ENCODE peak calls at places on chromosome 2, in nine cellular contexts. E is mucosa of descending colon, I is esophagus squamous epithelium, N is upper lobe of right lung, Y is Caco-2, F is A549, U is stomach, M is AG04450, C is A673. A is an unnamed sample.

GRCh38 chr2:218829868-218830451 is 1.6 kb downstream of the PRKAG3 start:
- DNase-seq in U (no peak), M (no peak), I (no peak), C (no peak), E (no peak), F (no peak), Y (no peak), N (no peak), A (no peak)

GRCh38 chr2:12106440-12107080 is 360.1 kb downstream of the LPIN1 start:
- DNase-seq in F (peak), N (no peak), I (no peak), M (peak), Y (no peak), U (peak), C (peak), E (peak), A (no peak)

GRCh38 chr2:201358684-201359083 is 1.5 kb upstream of the FLACC1 start:
- DNase-seq in I (no peak), M (peak), U (no peak), Y (no peak), C (no peak), N (no peak), F (peak), E (no peak), A (no peak)

GRCh38 chr2:113248997-113249770 is 29.5 kb downstream of the PAX8 start:
- DNase-seq in M (peak), N (peak), C (peak), Y (peak), F (peak), I (no peak), U (peak), E (peak), A (no peak)

GRCh38 chr2:174602741-174603140 is 5.1 kb upstream of the WIPF1 start:
- DNase-seq in U (no peak), I (no peak), N (no peak), E (no peak), M (no peak), F (no peak), Y (no peak), C (no peak), A (no peak)

GRCh38 chr2:64101141-64101591 is 43.1 kb downstream of the PELI1 start:
- DNase-seq in E (no peak), C (no peak), U (no peak), F (no peak), N (no peak), Y (no peak), M (no peak), I (no peak), A (no peak)

GRCh38 chr2:224163573-224164307 is 124.7 kb upstream of the SERPINE2 start:
- DNase-seq in U (no peak), Y (no peak), C (no peak), F (peak), I (no peak), M (peak), N (no peak), E (no peak), A (no peak)

GRCh38 chr2:163407296-163407695 is 328.5 kb downstream of the FIGN start:
- DNase-seq in U (no peak), E (no peak), I (no peak), N (no peak), F (no peak), M (peak), Y (no peak), C (no peak), A (peak)

GRCh38 chr2:111912547-111912946 is 14.1 kb downstream of the MERTK start:
- DNase-seq in E (no peak), I (no peak), N (no peak), Y (peak), F (no peak), C (no peak), M (no peak), U (no peak), A (no peak)

GRCh38 chr2:238286551-238286950 is 1.9 kb downstream of the PER2 start:
- DNase-seq in E (peak), I (no peak), Y (no peak), C (no peak), U (peak), N (peak), M (peak), F (peak), A (peak)

GRCh38 chr2:233060500-233061006 is 411 bp downstream of the INPP5D start:
- DNase-seq in F (no peak), I (no peak), M (no peak), C (no peak), Y (no peak), E (no peak), N (peak), U (peak), A (no peak)

GRCh38 chr2:136395590-136395989 is 277.6 kb upstream of the CXCR4 start:
- DNase-seq in C (no peak), N (no peak), M (no peak), E (no peak), F (no peak), I (no peak), Y (no peak), U (no peak), A (no peak)

GRCh38 chr2:157785200-157785599 is 90.9 kb downstream of the ACVR1 start:
- DNase-seq in M (no peak), E (no peak), I (no peak), C (peak), U (no peak), F (peak), Y (no peak), N (no peak), A (no peak)

GRCh38 chr2:240932001-240932723 is 26.0 kb downstream of the CROCC2 start:
- DNase-seq in Y (no peak), U (peak), M (no peak), E (no peak), N (peak), C (no peak), F (no peak), I (no peak), A (no peak)

GRCh38 chr2:238883315-238884004 is 35.6 kb downstream of the TWIST2 start:
- DNase-seq in F (no peak), M (no peak), I (no peak), E (no peak), U (no peak), C (no peak), N (no peak), Y (no peak), A (no peak)

GRCh38 chr2:107437265-107437664 is 389.4 kb upstream of the RGPD4 start:
- DNase-seq in I (no peak), Y (no peak), M (no peak), U (no peak), C (no peak), N (no peak), F (no peak), E (no peak), A (no peak)

GRCh38 chr2:48452108-48452507 is 77.8 kb upstream of the STON1 start:
- DNase-seq in M (no peak), N (no peak), C (peak), I (no peak), F (no peak), Y (peak), U (no peak), E (no peak), A (no peak)

GRCh38 chr2:165877565-165878550 is 75.7 kb downstream of the TTC21B start:
- DNase-seq in E (no peak), Y (no peak), I (no peak), F (no peak), U (no peak), M (no peak), C (no peak), N (no peak), A (no peak)

GRCh38 chr2:174901075-174901474 is 104.1 kb downstream of the CHN1 start:
- DNase-seq in I (no peak), M (no peak), N (no peak), C (no peak), F (no peak), Y (peak), U (no peak), E (no peak), A (no peak)

GRCh38 chr2:7825591-7826312 is 856.1 kb upstream of the ID2 start:
- DNase-seq in C (no peak), Y (peak), I (no peak), E (no peak), U (no peak), N (no peak), F (peak), M (no peak), A (no peak)

GRCh38 chr2:11535899-11536344 is 2.1 kb downstream of the GREB1 start:
- DNase-seq in N (no peak), U (no peak), M (no peak), Y (no peak), C (no peak), I (no peak), F (no peak), E (no peak), A (no peak)

GRCh38 chr2:217775920-217776503 is 226.8 kb downstream of the TNS1 start:
- DNase-seq in M (no peak), I (no peak), U (no peak), Y (no peak), F (no peak), N (no peak), E (no peak), C (no peak), A (no peak)

GRCh38 chr2:120762341-120763061 is 26.8 kb downstream of the GLI2 start:
- DNase-seq in F (no peak), I (no peak), Y (no peak), C (no peak), U (no peak), M (no peak), E (peak), N (peak), A (no peak)

GRCh38 chr2:232668805-232669444 is 28.2 kb upstream of the GIGYF2 start:
- DNase-seq in E (no peak), Y (peak), M (no peak), N (no peak), I (no peak), C (peak), U (peak), F (peak), A (no peak)

GRCh38 chr2:67797801-67798535 is 264.8 kb downstream of the C1D start:
- DNase-seq in I (no peak), E (no peak), N (no peak), Y (no peak), U (no peak), M (peak), C (peak), F (no peak), A (peak)

GRCh38 chr2:10385933-10386773 is 62.0 kb downstream of the ODC1 start:
- DNase-seq in I (no peak), N (no peak), Y (no peak), U (no peak), F (peak), C (peak), M (peak), E (no peak), A (no peak)

GRCh38 chr2:230868151-230868946 is 3.6 kb downstream of the ITM2C start:
- DNase-seq in F (no peak), E (peak), U (peak), M (no peak), N (no peak), C (peak), Y (no peak), I (no peak), A (no peak)

GRCh38 chr2:230865324-230865765 is 603 bp downstream of the ITM2C start:
- DNase-seq in U (no peak), M (no peak), Y (no peak), C (peak), E (peak), N (no peak), I (no peak), F (no peak), A (no peak)

GRCh38 chr2:230864605-230865323 is at the start of gene ITM2C:
- DNase-seq in Y (peak), F (peak), C (peak), I (no peak), E (peak), M (peak), N (peak), U (peak), A (no peak)

GRCh38 chr2:230865766-230866703 is 1.3 kb downstream of the ITM2C start:
- DNase-seq in M (no peak), E (peak), N (no peak), U (peak), Y (no peak), C (peak), F (no peak), I (no peak), A (no peak)

GRCh38 chr2:230866704-230867561 is 2.2 kb downstream of the ITM2C start:
- DNase-seq in M (no peak), E (peak), Y (no peak), C (peak), N (no peak), I (no peak), U (peak), F (no peak), A (no peak)
- TF ChIP-seq CTCF in M (no peak), E (no peak), Y (no peak), C (peak), N (no peak), I (no peak), U (no peak), F (no peak), A (no peak)

GRCh38 chr2:57453929-57454328 is 592.7 kb upstream of the VRK2 start:
- DNase-seq in U (no peak), M (no peak), C (peak), Y (no peak), N (no peak), F (no peak), E (no peak), I (no peak), A (no peak)
- TF ChIP-seq CTCF in U (no peak), M (no peak), C (peak), Y (no peak), N (no peak), F (no peak), E (no peak), I (no peak), A (no peak)

GRCh38 chr2:118539290-118539689 is 308.2 kb downstream of the EN1 start:
- DNase-seq in M (no peak), I (no peak), C (peak), F (peak), Y (peak), E (no peak), U (no peak), N (no peak), A (peak)
- TF ChIP-seq CTCF in M (peak), I (peak), C (peak), F (no peak), Y (peak), E (no peak), U (no peak), N (peak), A (peak)

GRCh38 chr2:168439536-168439935 is 16.5 kb upstream of the CERS6 start:
- DNase-seq in E (no peak), N (no peak), Y (no peak), I (no peak), C (no peak), M (no peak), F (no peak), U (no peak), A (no peak)

GRCh38 chr2:168448980-168449379 is 7.1 kb upstream of the CERS6 start:
- DNase-seq in F (no peak), U (no peak), M (no peak), I (no peak), C (no peak), N (no peak), Y (no peak), E (no peak), A (no peak)

GRCh38 chr2:168445960-168446359 is 10.1 kb upstream of the CERS6 start:
- DNase-seq in M (no peak), N (no peak), U (no peak), C (no peak), F (no peak), E (no peak), Y (no peak), I (no peak), A (no peak)

GRCh38 chr2:168441214-168441872 is 14.7 kb upstream of the CERS6 start:
- DNase-seq in C (no peak), M (no peak), U (no peak), F (no peak), N (no peak), E (no peak), I (no peak), Y (no peak), A (no peak)

GRCh38 chr2:168443818-168444217 is 12.3 kb upstream of the CERS6 start:
- DNase-seq in F (peak), I (no peak), U (no peak), Y (no peak), M (no peak), N (no peak), C (no peak), E (no peak), A (no peak)
- TF ChIP-seq CTCF in F (no peak), I (peak), U (no peak), Y (no peak), M (no peak), N (no peak), C (no peak), E (no peak), A (peak)

A was measured in LNCaP clone FGC.